ENCODE peak calls at places on chromosome 5, in seven cellular contexts. One of them, this sample, is unnamed.

GRCh38 chr5:177434437-177434836 is 8.0 kb downstream of the GRK6 start:
- DNase-seq in dorsolateral prefrontal cortex: no peak
- DNase-seq in body of pancreas: no peak
- DNase-seq in bronchial epithelial cell: no peak
- DNase-seq in AG10803: no peak
- DNase-seq in ascending aorta: no peak
- DNase-seq in GM10248: no peak
- DNase-seq in this sample: no peak

GRCh38 chr5:19734706-19735240 is 253.2 kb downstream of the CDH18 start:
- DNase-seq in dorsolateral prefrontal cortex: no peak
- DNase-seq in body of pancreas: no peak
- DNase-seq in bronchial epithelial cell: peak; percentile 64
- DNase-seq in AG10803: no peak
- DNase-seq in ascending aorta: no peak
- DNase-seq in GM10248: no peak
- DNase-seq in this sample: no peak

GRCh38 chr5:172005708-172006377 is 595 bp downstream of the FBXW11 start:
- DNase-seq in dorsolateral prefrontal cortex: peak; percentile 29
- DNase-seq in body of pancreas: peak; percentile 38
- DNase-seq in bronchial epithelial cell: peak; percentile 17
- DNase-seq in AG10803: peak; percentile 25
- DNase-seq in ascending aorta: peak; percentile 72
- DNase-seq in GM10248: no peak
- DNase-seq in this sample: peak; percentile 45

GRCh38 chr5:170572453-170572852 is 68.6 kb downstream of the KCNIP1 start:
- DNase-seq in dorsolateral prefrontal cortex: no peak
- DNase-seq in body of pancreas: peak; percentile 37
- DNase-seq in bronchial epithelial cell: peak; percentile 45
- DNase-seq in AG10803: peak; percentile 20
- DNase-seq in ascending aorta: no peak
- DNase-seq in GM10248: peak; percentile 28
- DNase-seq in this sample: no peak

GRCh38 chr5:26761040-26761439 is 277.3 kb downstream of the CDH9 start:
- DNase-seq in dorsolateral prefrontal cortex: no peak
- DNase-seq in body of pancreas: peak; percentile 8
- DNase-seq in bronchial epithelial cell: no peak
- DNase-seq in AG10803: no peak
- DNase-seq in ascending aorta: no peak
- DNase-seq in GM10248: no peak
- DNase-seq in this sample: no peak

GRCh38 chr5:116510525-116510924 is 64.1 kb downstream of the SEMA6A start:
- DNase-seq in dorsolateral prefrontal cortex: no peak
- DNase-seq in body of pancreas: no peak
- DNase-seq in bronchial epithelial cell: no peak
- DNase-seq in AG10803: no peak
- DNase-seq in ascending aorta: no peak
- DNase-seq in GM10248: no peak
- DNase-seq in this sample: no peak

GRCh38 chr5:9861664-9862256 is 231.6 kb upstream of the TAS2R1 start:
- DNase-seq in dorsolateral prefrontal cortex: no peak
- DNase-seq in body of pancreas: no peak
- DNase-seq in bronchial epithelial cell: no peak
- DNase-seq in AG10803: peak; percentile 74
- DNase-seq in ascending aorta: no peak
- DNase-seq in GM10248: no peak
- DNase-seq in this sample: no peak

GRCh38 chr5:137340899-137341298 is 158.2 kb downstream of the SPOCK1 start:
- DNase-seq in dorsolateral prefrontal cortex: peak; percentile 78
- DNase-seq in body of pancreas: no peak
- DNase-seq in bronchial epithelial cell: no peak
- DNase-seq in AG10803: no peak
- DNase-seq in ascending aorta: no peak
- DNase-seq in GM10248: no peak
- DNase-seq in this sample: no peak

GRCh38 chr5:4205408-4205807 is 609.8 kb downstream of the IRX1 start:
- DNase-seq in dorsolateral prefrontal cortex: no peak
- DNase-seq in body of pancreas: no peak
- DNase-seq in bronchial epithelial cell: no peak
- DNase-seq in AG10803: no peak
- DNase-seq in ascending aorta: no peak
- DNase-seq in GM10248: no peak
- DNase-seq in this sample: no peak

GRCh38 chr5:104998572-104998971 is 1436.0 kb upstream of the NUDT12 start:
- DNase-seq in dorsolateral prefrontal cortex: no peak
- DNase-seq in body of pancreas: no peak
- DNase-seq in bronchial epithelial cell: no peak
- DNase-seq in AG10803: no peak
- DNase-seq in ascending aorta: no peak
- DNase-seq in GM10248: no peak
- DNase-seq in this sample: no peak

GRCh38 chr5:78716221-78716620 is 67.6 kb upstream of the LHFPL2 start:
- DNase-seq in dorsolateral prefrontal cortex: no peak
- DNase-seq in body of pancreas: no peak
- DNase-seq in bronchial epithelial cell: no peak
- DNase-seq in AG10803: peak; percentile 76
- DNase-seq in ascending aorta: no peak
- DNase-seq in GM10248: no peak
- DNase-seq in this sample: peak; percentile 21

GRCh38 chr5:91556-92263 is at the start of gene PLEKHG4B:
- DNase-seq in dorsolateral prefrontal cortex: no peak
- DNase-seq in body of pancreas: peak; percentile 37
- DNase-seq in bronchial epithelial cell: no peak
- DNase-seq in AG10803: no peak
- DNase-seq in ascending aorta: no peak
- DNase-seq in GM10248: peak; percentile 31
- DNase-seq in this sample: peak; percentile 83

GRCh38 chr5:64207978-64208377 is 42.3 kb downstream of the RNF180 start:
- DNase-seq in dorsolateral prefrontal cortex: no peak
- DNase-seq in body of pancreas: no peak
- DNase-seq in bronchial epithelial cell: peak; percentile 41
- DNase-seq in AG10803: peak; percentile 12
- DNase-seq in ascending aorta: no peak
- DNase-seq in GM10248: no peak
- DNase-seq in this sample: no peak
- TF ChIP-seq CTCF in dorsolateral prefrontal cortex: peak; percentile 35
- TF ChIP-seq CTCF in body of pancreas: peak; percentile 23
- TF ChIP-seq CTCF in bronchial epithelial cell: no peak
- TF ChIP-seq CTCF in AG10803: peak; percentile 34
- TF ChIP-seq CTCF in ascending aorta: peak; percentile 50
- TF ChIP-seq CTCF in GM10248: no peak
- TF ChIP-seq CTCF in this sample: no peak

GRCh38 chr5:113057437-113058052 is 80.9 kb downstream of the DCP2 start:
- DNase-seq in dorsolateral prefrontal cortex: no peak
- DNase-seq in body of pancreas: no peak
- DNase-seq in bronchial epithelial cell: no peak
- DNase-seq in AG10803: no peak
- DNase-seq in ascending aorta: peak; percentile 44
- DNase-seq in GM10248: no peak
- DNase-seq in this sample: no peak
- TF ChIP-seq CTCF in dorsolateral prefrontal cortex: no peak
- TF ChIP-seq CTCF in body of pancreas: no peak
- TF ChIP-seq CTCF in bronchial epithelial cell: no peak
- TF ChIP-seq CTCF in AG10803: no peak
- TF ChIP-seq CTCF in ascending aorta: no peak
- TF ChIP-seq CTCF in GM10248: no peak
- TF ChIP-seq CTCF in this sample: no peak

DNA sequence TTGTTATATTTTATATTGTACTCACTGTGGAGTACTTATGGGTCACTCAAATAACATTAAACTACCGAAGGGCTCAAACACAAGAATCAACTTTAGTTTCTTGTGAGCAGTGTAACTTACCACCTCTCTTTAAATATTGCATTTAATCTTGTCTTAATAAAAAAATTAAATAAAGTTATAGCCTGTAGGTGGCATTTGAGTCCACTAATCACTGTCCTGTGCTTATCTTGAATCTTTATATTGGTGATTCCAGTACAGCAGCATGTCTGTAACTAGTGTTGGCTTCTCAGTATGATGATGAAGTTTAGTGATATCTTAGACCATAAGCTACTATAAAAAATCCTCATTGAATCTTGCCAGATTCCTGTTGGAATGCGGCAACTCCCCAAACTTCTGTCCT is 313.8 kb downstream of the FAM170A start:
- DNase-seq in dorsolateral prefrontal cortex: no peak
- DNase-seq in body of pancreas: no peak
- DNase-seq in bronchial epithelial cell: peak; percentile 18
- DNase-seq in AG10803: peak; percentile 43
- DNase-seq in ascending aorta: no peak
- DNase-seq in GM10248: no peak
- DNase-seq in this sample: no peak
- TF ChIP-seq CTCF in dorsolateral prefrontal cortex: peak; percentile 7
- TF ChIP-seq CTCF in body of pancreas: peak; percentile 40
- TF ChIP-seq CTCF in bronchial epithelial cell: peak; percentile 8
- TF ChIP-seq CTCF in AG10803: peak; percentile 44
- TF ChIP-seq CTCF in ascending aorta: peak; percentile 36
- TF ChIP-seq CTCF in GM10248: no peak
- TF ChIP-seq CTCF in this sample: no peak

GRCh38 chr5:149954798-149955197 is 5.8 kb upstream of the SLC26A2 start:
- DNase-seq in dorsolateral prefrontal cortex: no peak
- DNase-seq in body of pancreas: no peak
- DNase-seq in bronchial epithelial cell: no peak
- DNase-seq in AG10803: no peak
- DNase-seq in ascending aorta: no peak
- DNase-seq in GM10248: no peak
- DNase-seq in this sample: no peak

GRCh38 chr5:149946118-149946517 is 1.5 kb upstream of the PDE6A start:
- DNase-seq in dorsolateral prefrontal cortex: no peak
- DNase-seq in body of pancreas: no peak
- DNase-seq in bronchial epithelial cell: no peak
- DNase-seq in AG10803: no peak
- DNase-seq in ascending aorta: no peak
- DNase-seq in GM10248: no peak
- DNase-seq in this sample: no peak

GRCh38 chr5:149956685-149957084 is 3.9 kb upstream of the SLC26A2 start:
- DNase-seq in dorsolateral prefrontal cortex: no peak
- DNase-seq in body of pancreas: no peak
- DNase-seq in bronchial epithelial cell: no peak
- DNase-seq in AG10803: no peak
- DNase-seq in ascending aorta: no peak
- DNase-seq in GM10248: no peak
- DNase-seq in this sample: no peak

GRCh38 chr5:149948988-149949387 is 4.4 kb upstream of the PDE6A start:
- DNase-seq in dorsolateral prefrontal cortex: no peak
- DNase-seq in body of pancreas: no peak
- DNase-seq in bronchial epithelial cell: peak; percentile 39
- DNase-seq in AG10803: no peak
- DNase-seq in ascending aorta: no peak
- DNase-seq in GM10248: no peak
- DNase-seq in this sample: no peak

GRCh38 chr5:149951138-149951749 is 6.7 kb upstream of the PDE6A start:
- DNase-seq in dorsolateral prefrontal cortex: no peak
- DNase-seq in body of pancreas: peak; percentile 17
- DNase-seq in bronchial epithelial cell: no peak
- DNase-seq in AG10803: no peak
- DNase-seq in ascending aorta: no peak
- DNase-seq in GM10248: no peak
- DNase-seq in this sample: no peak
- TF ChIP-seq CTCF in dorsolateral prefrontal cortex: no peak
- TF ChIP-seq CTCF in body of pancreas: no peak
- TF ChIP-seq CTCF in bronchial epithelial cell: no peak
- TF ChIP-seq CTCF in AG10803: peak; percentile 13
- TF ChIP-seq CTCF in ascending aorta: no peak
- TF ChIP-seq CTCF in GM10248: no peak
- TF ChIP-seq CTCF in this sample: peak; percentile 25